ENCODE peak calls at places on chromosomes 2 and 18, in eight cellular contexts. O, T, V, M, I, K, X and W are unnamed samples.

GRCh38 chr2:55843096-55843991 is 80.2 kb downstream of the EFEMP1 start:
- DNase-seq in O (no peak), T (peak; percentile 99), V (peak; percentile 98), M (peak; percentile 92), I (no peak), K (peak; percentile 94), X (no peak), W (no peak)

GRCh38 chr2:28750316-28751101 is 1.1 kb upstream of the PPP1CB start:
- DNase-seq in O (no peak), T (peak; percentile 50), V (peak; percentile 84), M (peak; percentile 30), I (no peak), K (no peak), X (no peak), W (peak; percentile 35)

GRCh38 chr2:96839288-96839874 is 4.4 kb downstream of the ANKRD23 start:
- DNase-seq in O (no peak), T (no peak), V (no peak), M (peak; percentile 9), I (no peak), K (no peak), X (no peak), W (peak; percentile 94)

GRCh38 chr2:232139171-232139594 is 177.7 kb downstream of the DIS3L2 start:
- DNase-seq in O (no peak), T (no peak), V (no peak), M (no peak), I (no peak), K (no peak), X (no peak), W (peak; percentile 33)

GRCh38 chr18:29305516-29305915 is 1128.6 kb upstream of the CDH2 start:
- DNase-seq in O (no peak), T (no peak), V (no peak), M (no peak), I (no peak), K (no peak), X (no peak), W (no peak)

GRCh38 chr2:64850641-64851040 is 138.6 kb upstream of the SLC1A4 start:
- DNase-seq in O (no peak), T (no peak), V (no peak), M (no peak), I (no peak), K (no peak), X (no peak), W (no peak)

GRCh38 chr2:109409347-109410020 is 204.3 kb downstream of the SEPTIN10 start:
- DNase-seq in O (no peak), T (no peak), V (no peak), M (no peak), I (no peak), K (no peak), X (no peak), W (no peak)

GRCh38 chr2:62150597-62151305 is 45.2 kb upstream of the B3GNT2 start:
- DNase-seq in O (no peak), T (peak; percentile 15), V (no peak), M (peak; percentile 38), I (no peak), K (peak; percentile 39), X (no peak), W (no peak)

GRCh38 chr18:38940863-38941531 is 1375.4 kb upstream of the CELF4 start:
- DNase-seq in O (peak; percentile 77), T (peak; percentile 53), V (peak; percentile 9), M (peak; percentile 98), I (no peak), K (peak; percentile 75), X (no peak), W (peak; percentile 97)

GRCh38 chr2:17309741-17310339 is 208.4 kb downstream of the RAD51AP2 start:
- DNase-seq in O (peak; percentile 63), T (peak; percentile 49), V (peak; percentile 63), M (peak; percentile 55), I (peak; percentile 86), K (peak; percentile 60), X (peak; percentile 67), W (peak; percentile 79)

DNA sequence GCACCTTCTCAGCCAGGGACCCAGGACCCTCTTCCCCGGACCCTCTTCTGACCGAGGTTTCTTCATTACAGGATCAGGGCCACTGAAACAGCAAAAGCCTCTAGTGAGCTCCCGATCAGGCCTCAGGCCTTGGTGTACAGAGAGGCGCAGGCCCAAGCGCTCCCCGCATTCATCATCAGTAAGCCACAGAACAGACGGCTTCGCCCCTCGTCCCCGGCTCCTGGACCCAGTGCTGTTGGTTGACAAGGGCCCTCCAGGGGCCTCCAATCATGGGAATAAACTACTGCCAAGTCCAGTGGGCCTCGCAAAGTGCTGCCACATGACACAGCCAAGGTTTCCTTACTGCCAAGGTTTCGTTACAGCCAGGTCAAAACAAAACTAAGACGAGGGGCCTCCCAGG is 111.4 kb downstream of the ZNF516 start:
- DNase-seq in O (no peak), T (no peak), V (no peak), M (no peak), I (no peak), K (no peak), X (no peak), W (no peak)
- H3K4me3 ChIP-seq in O (no peak overlapping the region), T (no peak overlapping the region), V (no peak overlapping the region), M (no peak overlapping the region), I (no peak overlapping the region), K (no peak overlapping the region), X (no peak overlapping the region), W (no peak overlapping the region)

DNA sequence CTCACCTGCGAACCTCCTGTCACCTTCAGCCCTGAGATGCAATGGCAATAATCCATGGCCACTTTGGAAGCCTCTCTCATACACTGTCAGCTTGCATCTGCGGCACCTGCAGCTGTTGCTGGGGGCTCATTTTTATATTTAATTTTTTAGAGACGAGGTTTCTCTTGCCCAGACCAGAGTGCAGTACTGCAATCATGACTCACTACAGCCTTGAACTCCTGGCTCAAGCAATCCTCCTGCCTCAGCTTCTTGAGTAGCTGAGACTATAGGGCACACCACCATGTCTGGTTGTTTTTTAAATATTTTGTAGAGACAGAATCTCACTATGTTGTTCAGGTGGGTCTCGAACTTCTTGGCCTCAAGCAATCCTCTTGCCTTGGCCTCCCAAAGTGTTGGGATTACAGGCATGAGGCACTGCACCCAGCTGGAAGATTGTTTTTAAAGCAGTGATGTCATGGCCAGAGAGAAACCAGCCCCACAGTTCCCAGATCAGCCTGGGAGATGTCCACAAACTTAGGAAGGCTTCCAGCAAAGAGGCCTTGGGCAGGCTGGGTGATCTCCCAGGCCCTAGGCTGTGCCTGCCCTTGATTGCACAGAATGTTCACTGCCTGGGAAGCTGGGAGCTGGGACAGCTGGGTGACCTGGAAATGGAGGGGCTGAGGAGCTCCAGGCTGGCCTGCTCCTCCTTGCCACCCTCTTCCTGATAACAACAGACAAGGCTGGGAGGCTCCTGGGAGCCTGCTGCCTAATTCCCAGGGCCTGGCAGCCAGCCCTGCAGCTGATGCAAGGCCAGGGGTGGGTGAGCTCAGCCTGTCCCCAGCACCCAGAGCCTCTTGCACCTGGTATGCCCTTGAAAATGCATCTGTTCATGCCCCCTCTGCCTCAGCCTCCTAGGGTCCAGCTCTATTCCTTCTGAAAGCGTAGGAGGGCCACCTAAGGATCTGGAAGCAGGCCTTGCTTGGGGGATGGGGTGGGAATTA is 27.1 kb downstream of the SH2D6 start:
- DNase-seq in O (no peak), T (peak; percentile 84), V (peak; percentile 81), M (no peak), I (no peak), K (no peak), X (no peak), W (no peak)
- H3K9ac ChIP-seq in O (no peak overlapping the region), T (peak overlapping the region; percentile 56), V (peak overlapping the region; percentile 73), M (no peak overlapping the region), I (no peak overlapping the region), K (no peak overlapping the region), X (no peak overlapping the region), W (no peak overlapping the region)

DNA sequence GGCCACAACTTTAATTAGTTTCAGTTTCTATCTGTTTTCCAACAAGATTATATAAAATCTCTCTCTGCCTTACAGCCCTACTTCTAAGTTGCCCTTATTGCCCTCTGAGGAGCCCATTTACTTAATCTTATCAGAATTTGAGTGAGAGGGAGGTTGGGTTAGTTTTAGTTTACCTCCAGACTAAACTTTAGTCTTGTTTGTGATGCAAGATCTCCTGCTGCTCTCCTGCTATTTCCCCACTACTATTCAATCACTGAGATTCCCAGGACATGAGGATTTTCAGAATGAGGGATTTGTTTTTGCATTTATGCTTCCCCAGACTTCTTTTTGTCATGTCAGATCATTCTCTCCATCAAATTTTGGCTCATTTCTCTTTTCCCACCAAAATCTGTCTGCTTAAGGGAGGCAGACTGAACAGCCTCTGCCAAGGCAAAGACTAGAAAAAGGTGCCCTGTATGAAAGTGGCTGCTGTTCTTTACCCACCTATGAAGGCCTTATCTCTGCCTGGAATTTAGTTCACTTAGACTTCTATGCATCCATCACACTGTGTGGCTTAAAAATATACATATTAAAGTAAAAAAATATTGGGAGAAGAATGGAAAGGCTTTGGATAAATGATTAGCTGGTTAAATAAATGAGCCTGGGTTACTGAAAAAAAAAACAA is 401.4 kb downstream of the PID1 start:
- DNase-seq in O (no peak), T (no peak), V (no peak), M (no peak), I (no peak), K (no peak), X (no peak), W (no peak)
- H3K4me3 ChIP-seq in O (no peak overlapping the region), T (no peak overlapping the region), V (no peak overlapping the region), M (no peak overlapping the region), I (no peak overlapping the region), K (no peak overlapping the region), X (no peak overlapping the region), W (no peak overlapping the region)

DNA sequence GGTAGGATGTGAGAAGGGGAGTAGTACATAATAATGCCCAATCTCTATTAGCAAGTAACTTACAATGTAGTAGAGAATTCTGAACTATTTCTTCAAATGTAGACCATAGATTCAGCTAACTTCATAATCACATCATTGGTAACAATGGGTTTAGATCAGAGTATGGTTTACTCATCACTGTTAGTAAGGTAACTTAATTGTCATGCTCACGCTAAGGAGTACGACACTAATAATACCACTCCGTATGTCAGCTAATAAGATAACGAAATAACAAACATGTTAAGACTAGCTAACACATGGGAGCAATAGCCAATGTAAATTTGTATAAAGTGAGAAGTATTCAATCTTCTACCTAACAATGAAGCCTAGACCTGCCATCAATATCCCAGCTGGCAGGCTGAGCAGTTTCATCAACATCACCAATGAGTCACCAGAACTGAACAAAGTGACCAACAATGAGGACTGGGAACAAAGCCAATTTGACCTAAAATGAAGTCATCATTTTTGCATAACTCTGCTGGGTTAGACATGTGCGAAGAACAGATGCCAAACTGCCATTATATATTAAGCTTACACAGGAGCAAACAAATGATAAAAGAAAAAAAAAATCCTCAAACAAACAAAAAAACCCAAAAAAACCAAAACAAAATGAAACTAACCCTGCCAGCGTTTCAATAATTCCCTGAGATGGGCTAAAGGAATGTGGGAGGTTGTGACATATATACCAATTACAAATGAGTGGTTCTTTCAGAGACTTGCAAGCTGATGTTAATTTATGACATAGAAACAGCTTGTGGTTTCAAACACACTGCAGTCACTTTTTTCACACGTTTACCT is 56.6 kb upstream of the CCDC141 start:
- DNase-seq in O (peak; percentile 83), T (peak; percentile 94), V (peak; percentile 97), M (peak; percentile 95), I (no peak), K (peak; percentile 99), X (no peak), W (no peak)
- H3K9ac ChIP-seq in O (no peak overlapping the region), T (no peak overlapping the region), V (peak overlapping the region; percentile 11), M (no peak overlapping the region), I (no peak overlapping the region), K (no peak overlapping the region), X (no peak overlapping the region), W (no peak overlapping the region)

GRCh38 chr18:4208408-4208807 is 246.7 kb downstream of the DLGAP1 start:
- DNase-seq in O (no peak), T (no peak), V (no peak), M (no peak), I (no peak), K (no peak), X (no peak), W (no peak)
- H3K4me3 ChIP-seq in O (no peak overlapping the region), T (no peak overlapping the region), V (no peak overlapping the region), M (no peak overlapping the region), I (no peak overlapping the region), K (no peak overlapping the region), X (no peak overlapping the region), W (no peak overlapping the region)